ENCODE peak calls at places on chromosomes 3 and 15, in eight cellular contexts. C, Q, M, G, U, S, K and F are unnamed samples.
A peak's percentile ranks its signal among the peaks of the same experiment; 100 is the strongest.

GRCh38 chr3:66408458-66408857 is 92.4 kb downstream of the LRIG1 start:
- DNase-seq in C (no peak), Q (no peak), M (no peak), G (no peak), U (no peak), S (no peak), K (no peak), F (no peak)

GRCh38 chr15:52076889-52077781 is 35.4 kb downstream of the BCL2L10 start:
- DNase-seq in C (no peak), Q (peak; percentile 34), M (peak; percentile 37), G (no peak), U (no peak), S (peak; percentile 77), K (no peak), F (peak; percentile 88)

GRCh38 chr3:94269763-94270162 is 206.9 kb downstream of the NSUN3 start:
- DNase-seq in C (no peak), Q (no peak), M (no peak), G (no peak), U (no peak), S (no peak), K (no peak), F (peak; percentile 8)

GRCh38 chr15:49101536-49101935 is 53.9 kb downstream of the COPS2 start:
- DNase-seq in C (no peak), Q (no peak), M (no peak), G (no peak), U (no peak), S (no peak), K (no peak), F (peak; percentile 46)

GRCh38 chr15:65612949-65613348 is 2.0 kb upstream of the INTS14 start:
- DNase-seq in C (no peak), Q (no peak), M (no peak), G (no peak), U (no peak), S (no peak), K (no peak), F (no peak)

GRCh38 chr3:164451083-164451910 is 627.0 kb downstream of the SI start:
- DNase-seq in C (peak; percentile 6), Q (no peak), M (no peak), G (no peak), U (no peak), S (no peak), K (no peak), F (peak; percentile 31)

GRCh38 chr3:66655673-66656072 is 154.9 kb upstream of the LRIG1 start:
- DNase-seq in C (peak; percentile 37), Q (no peak), M (no peak), G (no peak), U (no peak), S (no peak), K (no peak), F (no peak)

GRCh38 chr3:125211523-125212095 is 939 bp downstream of the SLC12A8 start:
- DNase-seq in C (no peak), Q (no peak), M (no peak), G (no peak), U (no peak), S (no peak), K (no peak), F (no peak)

GRCh38 chr3:64199933-64200332 is 25.3 kb downstream of the PRICKLE2 start:
- DNase-seq in C (no peak), Q (no peak), M (no peak), G (no peak), U (no peak), S (no peak), K (no peak), F (no peak)

GRCh38 chr15:25947336-25948080 is 84.4 kb upstream of the ATP10A start:
- DNase-seq in C (peak; percentile 70), Q (peak; percentile 32), M (no peak), G (no peak), U (peak; percentile 64), S (peak; percentile 53), K (no peak), F (peak; percentile 45)

DNA sequence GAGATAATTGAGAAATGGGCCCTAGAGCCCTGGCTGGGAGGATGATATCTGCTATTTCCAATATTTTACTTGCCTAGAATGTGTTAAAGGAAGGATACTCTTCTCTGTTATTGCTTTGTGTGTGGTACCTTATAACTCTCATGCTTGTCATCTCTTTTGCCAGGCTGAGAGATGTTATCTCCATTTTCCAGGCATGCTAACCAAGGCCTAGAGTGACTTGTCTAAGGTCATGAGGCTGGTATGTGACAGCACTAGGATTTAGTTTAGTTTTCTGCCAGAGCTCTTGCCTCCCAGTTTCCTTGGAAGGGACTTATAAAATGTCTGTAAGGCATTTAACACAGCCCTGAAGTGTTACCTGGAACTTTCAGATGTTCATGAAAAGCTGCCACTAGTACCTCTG is 1.4 kb downstream of the CLK3 start:
- DNase-seq in C (no peak), Q (no peak), M (no peak), G (no peak), U (no peak), S (no peak), K (no peak), F (peak; percentile 51)
- H3K4me3 ChIP-seq in C (peak overlapping the region; percentile 93), Q (peak overlapping the region; percentile 98), M (peak overlapping the region; percentile 99), G (peak overlapping the region; percentile 99), U (peak overlapping the region; percentile 96), S (peak overlapping the region; percentile 100), K (peak overlapping the region; percentile 99), F (peak overlapping the region; percentile 80)

GRCh38 chr3:129917423-129918007 is 24.0 kb upstream of the TMCC1 start:
- DNase-seq in C (no peak), Q (no peak), M (no peak), G (no peak), U (no peak), S (no peak), K (no peak), F (no peak)
- H3K9me3 ChIP-seq in C (no peaks in the 10 kb centered on the region), Q (no peaks in the 10 kb centered on the region), M (peaks cover 26% of the 10 kb centered on the region), G (peaks cover 12% of the 10 kb centered on the region), U (peaks cover 22% of the 10 kb centered on the region), S (peaks cover 6% of the 10 kb centered on the region), K (no peaks in the 10 kb centered on the region), F (no peaks in the 10 kb centered on the region)

GRCh38 chr3:153215497-153215896 is 53.5 kb downstream of the RAP2B start:
- DNase-seq in C (no peak), Q (no peak), M (no peak), G (no peak), U (no peak), S (no peak), K (no peak), F (no peak)

GRCh38 chr3:153215971-153216370 is 53.9 kb downstream of the RAP2B start:
- DNase-seq in C (no peak), Q (peak; percentile 28), M (no peak), G (no peak), U (no peak), S (no peak), K (no peak), F (peak; percentile 29)

GRCh38 chr3:153210660-153211059 is 48.6 kb downstream of the RAP2B start:
- DNase-seq in C (peak; percentile 9), Q (no peak), M (no peak), G (no peak), U (no peak), S (no peak), K (no peak), F (peak; percentile 26)

GRCh38 chr3:153209596-153209995 is 47.6 kb downstream of the RAP2B start:
- DNase-seq in C (peak; percentile 26), Q (no peak), M (peak; percentile 23), G (no peak), U (no peak), S (peak; percentile 92), K (no peak), F (peak; percentile 88)

GRCh38 chr3:153210116-153210515 is 48.1 kb downstream of the RAP2B start:
- DNase-seq in C (peak; percentile 12), Q (peak; percentile 7), M (peak; percentile 3), G (no peak), U (no peak), S (no peak), K (no peak), F (peak; percentile 66)
- TF ChIP-seq EZH2phosphoT487 in C (no peak), Q (no peak), M (no peak), G (no peak), U (no peak), S (no peak), K (no peak), F (no peak)

GRCh38 chr3:181486496-181486895 is 225.2 kb upstream of the SOX2 start:
- DNase-seq in C (no peak), Q (no peak), M (no peak), G (no peak), U (peak; percentile 7), S (no peak), K (no peak), F (no peak)
- H3K4me3 ChIP-seq in C (no peak overlapping the region), Q (no peak overlapping the region), M (no peak overlapping the region), G (no peak overlapping the region), U (no peak overlapping the region), S (no peak overlapping the region), K (no peak overlapping the region), F (no peak overlapping the region)

DNA sequence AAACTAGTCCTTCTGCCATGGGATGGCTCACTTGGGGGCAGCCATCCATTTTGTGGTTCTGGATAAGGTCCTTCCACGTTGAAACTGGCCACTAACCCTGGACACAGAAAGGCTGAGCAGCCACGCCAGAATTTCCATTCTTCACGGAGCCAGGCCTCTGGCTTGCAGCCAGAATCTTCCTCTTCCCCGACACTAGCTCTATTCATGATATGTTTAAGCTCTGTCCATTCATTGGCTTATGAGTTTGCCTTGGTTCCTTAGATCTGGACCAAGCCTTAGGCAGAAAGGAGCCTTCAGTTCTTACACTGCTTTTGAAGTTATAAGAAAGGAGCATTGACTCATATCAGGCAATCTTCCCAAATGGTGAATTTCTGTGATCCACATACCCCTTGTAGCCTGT is 288.4 kb upstream of the GOLGA6L4 start:
- DNase-seq in C (no peak), Q (no peak), M (no peak), G (no peak), U (no peak), S (no peak), K (no peak), F (no peak)
- H3K9me3 ChIP-seq in C (no peaks in the 10 kb centered on the region), Q (no peaks in the 10 kb centered on the region), M (no peaks in the 10 kb centered on the region), G (no peaks in the 10 kb centered on the region), U (no peaks in the 10 kb centered on the region), S (no peaks in the 10 kb centered on the region), K (no peaks in the 10 kb centered on the region), F (no peaks in the 10 kb centered on the region)

DNA sequence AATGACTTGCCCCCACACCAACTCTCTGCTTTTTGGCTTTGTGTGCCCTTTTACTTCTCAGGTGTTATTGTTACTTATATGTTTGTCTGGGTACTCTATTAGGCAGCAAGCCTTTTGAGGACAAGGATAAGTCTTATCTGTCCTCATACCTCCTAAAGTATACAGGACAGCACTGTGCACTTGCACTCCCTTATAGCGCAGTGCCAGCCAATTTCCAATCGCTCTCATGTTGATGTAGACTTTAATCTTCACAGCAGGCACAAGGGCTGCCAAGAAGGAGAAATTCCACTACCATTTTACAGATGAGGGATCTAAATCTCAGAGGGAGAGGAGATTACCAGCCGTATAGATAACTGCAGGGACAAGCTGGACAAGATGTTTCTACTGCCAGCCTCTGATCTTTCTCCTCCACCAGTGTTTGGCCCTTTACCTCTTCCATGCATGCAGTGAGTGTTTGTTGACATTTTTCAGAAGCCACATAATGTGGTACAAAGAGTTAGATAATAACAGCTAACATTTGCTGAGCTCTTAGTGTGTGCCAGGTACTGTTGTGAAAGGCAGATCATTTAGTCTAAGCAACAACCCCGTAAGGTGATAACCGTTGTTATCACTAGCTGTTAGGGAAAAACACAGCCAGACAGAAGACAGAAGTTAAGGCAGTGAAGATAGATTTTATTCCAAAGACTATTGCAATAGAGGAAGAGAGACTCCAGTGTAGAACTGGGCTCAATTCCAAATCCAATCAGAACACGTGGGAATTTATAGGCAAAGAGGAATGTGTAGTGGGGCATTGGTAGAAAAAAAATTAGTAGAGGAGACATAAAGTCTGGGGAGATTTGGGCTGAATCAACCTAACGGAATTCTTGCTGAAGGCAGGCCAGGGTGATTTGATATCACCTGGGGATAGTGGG is 30.0 kb downstream of the SST start:
- DNase-seq in C (no peak), Q (no peak), M (no peak), G (no peak), U (no peak), S (no peak), K (no peak), F (peak; percentile 63)
- TF ChIP-seq EZH2phosphoT487 in C (no peak), Q (no peak), M (no peak), G (no peak), U (no peak), S (no peak), K (no peak), F (no peak)

GRCh38 chr3:47017504-47018268 is 38.2 kb downstream of the NBEAL2 start:
- DNase-seq in C (no peak), Q (no peak), M (no peak), G (no peak), U (no peak), S (no peak), K (no peak), F (peak; percentile 23)
- H3K4me3 ChIP-seq in C (no peak overlapping the region), Q (no peak overlapping the region), M (no peak overlapping the region), G (no peak overlapping the region), U (no peak overlapping the region), S (no peak overlapping the region), K (no peak overlapping the region), F (no peak overlapping the region)